ENCODE peak calls at places on chromosomes 6 and 20, in seven cellular contexts. One of them, this sample, is unnamed.

GRCh38 chr6:158014505-158015187 is 33.0 kb downstream of the SYNJ2 start:
- DNase-seq in mesendoderm: no peak
- DNase-seq in IMR-90: peak
- DNase-seq in H1: no peak
- DNase-seq in neuronal stem cell: no peak
- DNase-seq in trophoblast cell: no peak
- DNase-seq in H9: no peak
- DNase-seq in this sample: peak

GRCh38 chr6:39430968-39431523 is 108.5 kb upstream of the KCNK16 start:
- DNase-seq in H9: peak
- DNase-seq in trophoblast cell: no peak
- DNase-seq in mesendoderm: peak
- DNase-seq in neuronal stem cell: no peak
- DNase-seq in H1: peak
- DNase-seq in IMR-90: no peak
- DNase-seq in this sample: peak

GRCh38 chr6:122558027-122558426 is 52.2 kb upstream of the PKIB start:
- DNase-seq in mesendoderm: no peak
- DNase-seq in trophoblast cell: no peak
- DNase-seq in neuronal stem cell: no peak
- DNase-seq in IMR-90: no peak
- DNase-seq in H1: no peak
- DNase-seq in H9: no peak
- DNase-seq in this sample: no peak

GRCh38 chr6:145508107-145508506 is 227.2 kb downstream of the EPM2A start:
- DNase-seq in IMR-90: no peak
- DNase-seq in trophoblast cell: no peak
- DNase-seq in H9: peak
- DNase-seq in neuronal stem cell: no peak
- DNase-seq in mesendoderm: peak
- DNase-seq in H1: peak
- DNase-seq in this sample: no peak

GRCh38 chr6:13992417-13993055 is 67.8 kb downstream of the RNF182 start:
- DNase-seq in H9: no peak
- DNase-seq in IMR-90: peak
- DNase-seq in H1: no peak
- DNase-seq in neuronal stem cell: no peak
- DNase-seq in mesendoderm: no peak
- DNase-seq in trophoblast cell: peak
- DNase-seq in this sample: peak

GRCh38 chr20:24795444-24795843 is 153.6 kb upstream of the CST7 start:
- DNase-seq in H9: no peak
- DNase-seq in neuronal stem cell: no peak
- DNase-seq in mesendoderm: no peak
- DNase-seq in trophoblast cell: no peak
- DNase-seq in H1: no peak
- DNase-seq in IMR-90: peak
- DNase-seq in this sample: no peak

GRCh38 chr20:9507544-9508239 is 6.7 kb upstream of the LAMP5 start:
- DNase-seq in mesendoderm: peak
- DNase-seq in neuronal stem cell: no peak
- DNase-seq in trophoblast cell: no peak
- DNase-seq in IMR-90: no peak
- DNase-seq in H1: peak
- DNase-seq in H9: peak
- DNase-seq in this sample: no peak

GRCh38 chr6:5518936-5519491 is 257.7 kb downstream of the FARS2 start:
- DNase-seq in H1: no peak
- DNase-seq in mesendoderm: no peak
- DNase-seq in H9: no peak
- DNase-seq in trophoblast cell: no peak
- DNase-seq in IMR-90: no peak
- DNase-seq in neuronal stem cell: no peak
- DNase-seq in this sample: peak

GRCh38 chr6:147046131-147046530 is 158.1 kb upstream of the STXBP5 start:
- DNase-seq in H9: no peak
- DNase-seq in IMR-90: peak
- DNase-seq in trophoblast cell: no peak
- DNase-seq in neuronal stem cell: no peak
- DNase-seq in H1: no peak
- DNase-seq in mesendoderm: no peak
- DNase-seq in this sample: peak

GRCh38 chr6:73558624-73559398 is 38.0 kb upstream of the EEF1A1 start:
- DNase-seq in neuronal stem cell: no peak
- DNase-seq in IMR-90: no peak
- DNase-seq in H9: peak
- DNase-seq in mesendoderm: no peak
- DNase-seq in H1: no peak
- DNase-seq in trophoblast cell: no peak
- DNase-seq in this sample: no peak

GRCh38 chr20:58228103-58228483 is 360 bp downstream of the ANKRD60 start:
- DNase-seq in IMR-90: peak
- DNase-seq in mesendoderm: no peak
- DNase-seq in trophoblast cell: no peak
- DNase-seq in H1: peak
- DNase-seq in H9: no peak
- DNase-seq in neuronal stem cell: no peak
- DNase-seq in this sample: no peak

GRCh38 chr20:6632187-6632586 is 135.3 kb upstream of the BMP2 start:
- DNase-seq in IMR-90: no peak
- DNase-seq in H9: no peak
- DNase-seq in H1: no peak
- DNase-seq in neuronal stem cell: no peak
- DNase-seq in mesendoderm: peak
- DNase-seq in trophoblast cell: no peak
- DNase-seq in this sample: peak

GRCh38 chr6:113909224-113909856 is 52.2 kb downstream of the MARCKS start:
- DNase-seq in H1: no peak
- DNase-seq in IMR-90: peak
- DNase-seq in mesendoderm: peak
- DNase-seq in neuronal stem cell: peak
- DNase-seq in trophoblast cell: no peak
- DNase-seq in H9: no peak
- DNase-seq in this sample: peak

GRCh38 chr20:47503685-47504084 is 2.0 kb downstream of the NCOA3 start:
- DNase-seq in H1: no peak
- DNase-seq in neuronal stem cell: no peak
- DNase-seq in mesendoderm: no peak
- DNase-seq in H9: no peak
- DNase-seq in IMR-90: no peak
- DNase-seq in trophoblast cell: no peak
- DNase-seq in this sample: no peak

GRCh38 chr6:149335924-149336323 is 18.4 kb downstream of the TAB2 start:
- DNase-seq in mesendoderm: no peak
- DNase-seq in trophoblast cell: no peak
- DNase-seq in H9: no peak
- DNase-seq in IMR-90: peak
- DNase-seq in neuronal stem cell: no peak
- DNase-seq in H1: no peak
- DNase-seq in this sample: peak

GRCh38 chr20:32437391-32438074 is 79.4 kb downstream of the ASXL1 start:
- DNase-seq in H9: no peak
- DNase-seq in mesendoderm: peak
- DNase-seq in H1: no peak
- DNase-seq in IMR-90: no peak
- DNase-seq in neuronal stem cell: no peak
- DNase-seq in trophoblast cell: no peak
- DNase-seq in this sample: no peak

GRCh38 chr20:63835031-63835858 is 4.2 kb upstream of the ZBTB46 start:
- DNase-seq in IMR-90: peak
- DNase-seq in neuronal stem cell: peak
- DNase-seq in H9: peak
- DNase-seq in mesendoderm: peak
- DNase-seq in H1: peak
- DNase-seq in trophoblast cell: peak
- DNase-seq in this sample: peak

GRCh38 chr6:69290116-69290515 is 506.7 kb downstream of the LMBRD1 start:
- DNase-seq in H1: no peak
- DNase-seq in IMR-90: no peak
- DNase-seq in neuronal stem cell: no peak
- DNase-seq in H9: no peak
- DNase-seq in mesendoderm: no peak
- DNase-seq in trophoblast cell: no peak
- DNase-seq in this sample: no peak

GRCh38 chr6:149830731-149831379 is 33.3 kb downstream of the LRP11 start:
- DNase-seq in neuronal stem cell: no peak
- DNase-seq in trophoblast cell: no peak
- DNase-seq in H9: no peak
- DNase-seq in H1: no peak
- DNase-seq in IMR-90: peak
- DNase-seq in mesendoderm: no peak
- DNase-seq in this sample: peak

GRCh38 chr6:92132446-92132845 is 1286.9 kb downstream of the EPHA7 start:
- DNase-seq in H1: no peak
- DNase-seq in neuronal stem cell: no peak
- DNase-seq in trophoblast cell: peak
- DNase-seq in mesendoderm: no peak
- DNase-seq in IMR-90: no peak
- DNase-seq in H9: no peak
- DNase-seq in this sample: peak

GRCh38 chr20:6473197-6473596 is 294.3 kb upstream of the BMP2 start:
- DNase-seq in neuronal stem cell: no peak
- DNase-seq in H9: no peak
- DNase-seq in trophoblast cell: no peak
- DNase-seq in H1: no peak
- DNase-seq in mesendoderm: no peak
- DNase-seq in IMR-90: peak
- DNase-seq in this sample: peak

GRCh38 chr20:48332555-48332954 is 495.2 kb downstream of the PREX1 start:
- DNase-seq in H1: no peak
- DNase-seq in H9: no peak
- DNase-seq in IMR-90: peak
- DNase-seq in mesendoderm: no peak
- DNase-seq in neuronal stem cell: no peak
- DNase-seq in trophoblast cell: no peak
- DNase-seq in this sample: no peak

GRCh38 chr6:164184410-164184809 is 769.9 kb downstream of the QKI start:
- DNase-seq in H9: no peak
- DNase-seq in H1: no peak
- DNase-seq in trophoblast cell: no peak
- DNase-seq in mesendoderm: no peak
- DNase-seq in IMR-90: no peak
- DNase-seq in neuronal stem cell: no peak
- DNase-seq in this sample: no peak

GRCh38 chr20:48295445-48295903 is 510.2 kb upstream of the SULF2 start:
- DNase-seq in mesendoderm: peak
- DNase-seq in neuronal stem cell: peak
- DNase-seq in H1: no peak
- DNase-seq in H9: peak
- DNase-seq in trophoblast cell: peak
- DNase-seq in IMR-90: peak
- DNase-seq in this sample: peak

GRCh38 chr6:106939208-106939607 is 35.3 kb downstream of the CD24 start:
- DNase-seq in H9: no peak
- DNase-seq in neuronal stem cell: no peak
- DNase-seq in trophoblast cell: no peak
- DNase-seq in IMR-90: no peak
- DNase-seq in H1: no peak
- DNase-seq in mesendoderm: no peak
- DNase-seq in this sample: no peak
- H3K18ac ChIP-seq in H9: no peak
- H3K18ac ChIP-seq in neuronal stem cell: no peak
- H3K18ac ChIP-seq in trophoblast cell: no peak
- H3K18ac ChIP-seq in IMR-90: no peak
- H3K18ac ChIP-seq in H1: no peak
- H3K18ac ChIP-seq in mesendoderm: no peak
- H3K18ac ChIP-seq in this sample: no peak

GRCh38 chr6:54236984-54237383 is 71.3 kb upstream of the TINAG start:
- DNase-seq in mesendoderm: peak
- DNase-seq in trophoblast cell: no peak
- DNase-seq in IMR-90: no peak
- DNase-seq in H1: no peak
- DNase-seq in H9: no peak
- DNase-seq in neuronal stem cell: no peak
- DNase-seq in this sample: no peak

GRCh38 chr6:54232703-54233102 is 75.5 kb upstream of the TINAG start:
- DNase-seq in neuronal stem cell: no peak
- DNase-seq in IMR-90: no peak
- DNase-seq in trophoblast cell: no peak
- DNase-seq in H1: no peak
- DNase-seq in H9: no peak
- DNase-seq in mesendoderm: no peak
- DNase-seq in this sample: no peak

GRCh38 chr6:54238407-54238806 is 69.8 kb upstream of the TINAG start:
- DNase-seq in IMR-90: peak
- DNase-seq in neuronal stem cell: no peak
- DNase-seq in H9: no peak
- DNase-seq in trophoblast cell: no peak
- DNase-seq in mesendoderm: no peak
- DNase-seq in H1: no peak
- DNase-seq in this sample: peak

DNA sequence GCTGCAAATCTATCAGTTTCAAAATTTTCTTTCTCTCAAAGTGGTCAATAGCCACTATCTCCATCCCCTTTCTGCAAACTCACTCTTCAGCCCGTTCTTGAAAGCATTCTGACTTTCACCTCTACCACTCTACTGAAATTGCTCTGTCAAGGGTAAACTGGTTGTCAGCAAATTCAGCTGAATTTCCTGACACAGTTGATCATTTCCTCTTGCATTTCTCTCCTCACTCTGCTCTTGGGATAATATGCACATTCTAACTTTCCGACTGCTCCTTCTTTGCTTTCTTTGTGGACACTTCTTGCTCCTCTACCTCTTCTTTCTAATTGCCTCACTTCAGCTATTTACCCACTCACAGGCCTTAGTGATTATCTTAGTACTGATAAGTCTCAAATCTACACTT is 73.7 kb upstream of the TINAG start:
- DNase-seq in IMR-90: no peak
- DNase-seq in H1: no peak
- DNase-seq in neuronal stem cell: no peak
- DNase-seq in H9: no peak
- DNase-seq in mesendoderm: no peak
- DNase-seq in trophoblast cell: no peak
- DNase-seq in this sample: no peak
- H3K23ac ChIP-seq in IMR-90: no peak
- H3K23ac ChIP-seq in H1: no peak
- H3K23ac ChIP-seq in neuronal stem cell: no peak
- H3K23ac ChIP-seq in H9: no peak
- H3K23ac ChIP-seq in mesendoderm: no peak
- H3K23ac ChIP-seq in trophoblast cell: peak
- H3K23ac ChIP-seq in this sample: no peak

DNA sequence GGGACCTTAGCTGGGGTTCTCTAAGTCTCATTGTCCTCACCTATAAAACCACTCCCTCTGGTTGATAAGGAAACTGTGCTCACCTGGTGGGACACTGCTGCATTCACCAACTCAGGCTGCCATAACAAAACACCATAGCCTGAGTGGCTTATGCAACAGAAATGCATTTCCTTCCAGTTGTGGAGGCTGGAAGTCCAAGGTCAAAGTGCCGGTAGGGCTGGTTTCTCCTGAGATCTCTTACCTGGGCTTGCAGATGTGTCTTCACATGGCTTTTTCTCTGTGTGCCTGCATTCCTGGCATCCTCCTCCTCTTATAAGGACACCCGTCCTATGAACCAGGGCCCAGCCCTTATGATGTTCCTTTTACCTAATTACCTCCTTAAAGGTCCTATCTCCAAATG is 60.0 kb upstream of the SLC32A1 start:
- DNase-seq in H9: no peak
- DNase-seq in trophoblast cell: no peak
- DNase-seq in mesendoderm: no peak
- DNase-seq in IMR-90: no peak
- DNase-seq in H1: no peak
- DNase-seq in neuronal stem cell: no peak
- DNase-seq in this sample: no peak
- H3K18ac ChIP-seq in H9: no peak
- H3K18ac ChIP-seq in trophoblast cell: no peak
- H3K18ac ChIP-seq in mesendoderm: no peak
- H3K18ac ChIP-seq in IMR-90: no peak
- H3K18ac ChIP-seq in H1: no peak
- H3K18ac ChIP-seq in neuronal stem cell: no peak
- H3K18ac ChIP-seq in this sample: no peak

GRCh38 chr20:2101935-2102584 is 433 bp downstream of the STK35 start:
- DNase-seq in trophoblast cell: peak
- DNase-seq in neuronal stem cell: peak
- DNase-seq in IMR-90: peak
- DNase-seq in H9: peak
- DNase-seq in mesendoderm: peak
- DNase-seq in H1: peak
- DNase-seq in this sample: peak
- H3K23ac ChIP-seq in trophoblast cell: no peak
- H3K23ac ChIP-seq in neuronal stem cell: peak
- H3K23ac ChIP-seq in IMR-90: peak
- H3K23ac ChIP-seq in H9: no peak
- H3K23ac ChIP-seq in mesendoderm: peak
- H3K23ac ChIP-seq in H1: no peak
- H3K23ac ChIP-seq in this sample: no peak